ENCODE peak calls at places on chromosome 14, in six cellular contexts. M is activated effector memory CD4-positive, alpha-beta T cell treated with Interleukin-2 at 50 U/mL for 16 hours; L is astrocyte of the hippocampus; K is GM03348; Q is NCI-H1436 treated with DMSO at 0.1 percent for 48 hours; P is choroid plexus epithelial cell. S is an unnamed sample.

GRCh38 chr14:96268426-96269358 is 12.7 kb downstream of the BDKRB1 start:
- DNase-seq in M (no peak), L (peak), K (peak), Q (no peak), P (peak), S (peak)

GRCh38 chr14:91228112-91229004 is 16.1 kb downstream of the GPR68 start:
- DNase-seq in L (peak), M (peak), Q (no peak), K (peak), P (peak), S (no peak)

GRCh38 chr14:97077253-97077653 is 280.1 kb downstream of the VRK1 start:
- DNase-seq in L (peak), Q (no peak), K (peak), P (peak), M (no peak), S (peak)

GRCh38 chr14:56057071-56057865 is 60.9 kb upstream of the PELI2 start:
- DNase-seq in Q (peak), K (no peak), P (no peak), L (peak), M (no peak), S (no peak)

GRCh38 chr14:34501004-34501580 is 38.4 kb downstream of the EAPP start:
- DNase-seq in K (no peak), M (no peak), Q (no peak), P (peak), L (peak), S (no peak)

GRCh38 chr14:23183479-23183878 is at the start of gene SLC7A8:
- DNase-seq in L (peak), M (no peak), P (no peak), K (peak), Q (no peak), S (peak)

GRCh38 chr14:66099451-66099850 is 386.7 kb upstream of the CCDC196 start:
- DNase-seq in P (no peak), L (no peak), K (no peak), Q (no peak), M (no peak), S (no peak)

GRCh38 chr14:28609228-28609828 is 157.3 kb upstream of the FOXG1 start:
- DNase-seq in K (peak), Q (peak), P (peak), L (peak), M (no peak), S (peak)

GRCh38 chr14:100890451-100890850 is 13.1 kb downstream of the RTL1 start:
- DNase-seq in M (no peak), Q (no peak), K (no peak), P (no peak), L (no peak), S (no peak)

GRCh38 chr14:88426271-88426670 is 40.8 kb downstream of the SPATA7 start:
- DNase-seq in K (peak), L (peak), P (peak), M (no peak), Q (no peak), S (no peak)

GRCh38 chr14:31926123-31926522 is 151.0 kb upstream of the ARHGAP5 start:
- DNase-seq in K (peak), L (peak), Q (no peak), P (peak), M (no peak), S (no peak)

GRCh38 chr14:93546642-93547041 is 115.9 kb downstream of the UNC79 start:
- DNase-seq in L (no peak), K (no peak), Q (no peak), P (no peak), M (no peak), S (no peak)

GRCh38 chr14:61253064-61253753 is 27.9 kb downstream of the TMEM30B start:
- DNase-seq in P (no peak), L (no peak), M (no peak), Q (no peak), K (no peak), S (no peak)